ENCODE peak calls at places on chromosomes 2 and 18, in five cellular contexts. R, B, P, K and W are unnamed samples.

GRCh38 chr2:35960596-35960995 is 395.0 kb upstream of the CRIM1 start:
- DNase-seq in R (no peak), B (no peak), P (no peak), K (no peak), W (no peak)

GRCh38 chr2:221552282-221552681 is 19.8 kb downstream of the EPHA4 start:
- DNase-seq in R (no peak), B (no peak), P (no peak), K (no peak), W (no peak)

GRCh38 chr2:27320958-27321543 is 1.8 kb downstream of the MPV17 start:
- DNase-seq in R (peak), B (peak), P (no peak), K (no peak), W (peak)

GRCh38 chr2:118153433-118153832 is 65.2 kb downstream of the INSIG2 start:
- DNase-seq in R (no peak), B (no peak), P (no peak), K (no peak), W (no peak)

GRCh38 chr18:28147674-28148171 is 29.2 kb downstream of the CDH2 start:
- DNase-seq in R (no peak), B (no peak), P (no peak), K (no peak), W (peak)

GRCh38 chr2:11683486-11683885 is 13.5 kb upstream of the NTSR2 start:
- DNase-seq in R (no peak), B (no peak), P (no peak), K (no peak), W (no peak)

GRCh38 chr2:67782443-67782842 is 280.4 kb downstream of the C1D start:
- DNase-seq in R (no peak), B (no peak), P (no peak), K (no peak), W (no peak)

GRCh38 chr2:12803616-12804015 is 86.9 kb downstream of the TRIB2 start:
- DNase-seq in R (no peak), B (no peak), P (no peak), K (no peak), W (no peak)

GRCh38 chr18:3305354-3305762 is 43.4 kb downstream of the MYL12B start:
- DNase-seq in R (no peak), B (peak), P (no peak), K (no peak), W (no peak)

GRCh38 chr18:56139792-56140254 is 498.6 kb downstream of the TXNL1 start:
- DNase-seq in R (no peak), B (no peak), P (no peak), K (no peak), W (no peak)

GRCh38 chr2:10911291-10912075 is at the start of gene KCNF1:
- DNase-seq in R (no peak), B (no peak), P (no peak), K (no peak), W (peak)

GRCh38 chr2:12809526-12809925 is 92.8 kb downstream of the TRIB2 start:
- DNase-seq in R (no peak), B (no peak), P (no peak), K (no peak), W (no peak)

GRCh38 chr2:64024259-64024949 is 5.2 kb upstream of the VPS54 start:
- DNase-seq in R (no peak), B (no peak), P (no peak), K (no peak), W (peak)

GRCh38 chr2:16722677-16723076 is 57.0 kb upstream of the CYRIA start:
- DNase-seq in R (no peak), B (no peak), P (peak), K (no peak), W (no peak)

GRCh38 chr2:241014224-241014623 is 15.8 kb downstream of the SNED1 start:
- DNase-seq in R (no peak), B (no peak), P (no peak), K (no peak), W (no peak)

GRCh38 chr2:227186751-227187150 is 22.3 kb downstream of the COL4A3 start:
- DNase-seq in R (no peak), B (no peak), P (no peak), K (no peak), W (no peak)

GRCh38 chr2:79512442-79513401 is at the start of gene CTNNA2:
- DNase-seq in R (no peak), B (peak), P (peak), K (no peak), W (peak)

GRCh38 chr2:185291035-185291647 is 447.5 kb upstream of the FSIP2 start:
- DNase-seq in R (peak), B (peak), P (peak), K (no peak), W (peak)

GRCh38 chr18:48007955-48008701 is 77.7 kb upstream of the SMAD2 start:
- DNase-seq in R (no peak), B (peak), P (peak), K (no peak), W (peak)

GRCh38 chr2:13001408-13001807 is 284.7 kb downstream of the TRIB2 start:
- DNase-seq in R (no peak), B (no peak), P (no peak), K (no peak), W (no peak)

GRCh38 chr2:10665833-10666232 is 23.9 kb downstream of the NOL10 start:
- DNase-seq in R (no peak), B (no peak), P (no peak), K (no peak), W (no peak)

GRCh38 chr2:127512362-127512761 is 13.9 kb downstream of the IWS1 start:
- DNase-seq in R (no peak), B (no peak), P (no peak), K (no peak), W (no peak)

GRCh38 chr2:120607996-120608395 is 127.7 kb upstream of the GLI2 start:
- DNase-seq in R (no peak), B (no peak), P (no peak), K (no peak), W (no peak)

GRCh38 chr18:43159091-43159490 is 43.6 kb upstream of the RIT2 start:
- DNase-seq in R (no peak), B (no peak), P (no peak), K (no peak), W (no peak)

GRCh38 chr2:152421521-152422367 is 86.8 kb downstream of the FMNL2 start:
- DNase-seq in R (peak), B (peak), P (no peak), K (no peak), W (peak)

GRCh38 chr2:232891621-232892071 is 21.6 kb downstream of the SNORC start:
- DNase-seq in R (no peak), B (no peak), P (no peak), K (no peak), W (no peak)

DNA sequence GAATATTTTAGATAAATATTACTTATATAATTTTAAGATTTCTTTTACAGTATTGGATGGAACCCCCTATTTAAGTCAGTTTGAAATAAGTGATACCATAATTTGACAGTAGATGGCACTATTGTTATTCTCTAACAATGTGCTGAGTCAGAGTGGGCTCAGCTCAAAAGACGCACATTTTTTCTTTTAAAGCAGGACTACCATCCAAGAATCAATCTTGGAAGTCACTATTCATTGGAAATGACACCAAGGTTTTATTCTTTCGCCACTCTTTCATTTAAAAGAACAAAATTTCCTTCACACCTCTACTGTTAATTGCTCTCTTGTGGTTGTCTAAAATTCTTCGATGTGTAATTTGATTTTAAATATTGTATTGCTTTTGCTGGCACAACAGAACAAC is 32.6 kb upstream of the SPAG16 start:
- DNase-seq in R (peak), B (peak), P (no peak), K (no peak), W (peak)
- TF ChIP-seq SRF in R (no peak), B (no peak), P (no peak), K (no peak), W (no peak)

DNA sequence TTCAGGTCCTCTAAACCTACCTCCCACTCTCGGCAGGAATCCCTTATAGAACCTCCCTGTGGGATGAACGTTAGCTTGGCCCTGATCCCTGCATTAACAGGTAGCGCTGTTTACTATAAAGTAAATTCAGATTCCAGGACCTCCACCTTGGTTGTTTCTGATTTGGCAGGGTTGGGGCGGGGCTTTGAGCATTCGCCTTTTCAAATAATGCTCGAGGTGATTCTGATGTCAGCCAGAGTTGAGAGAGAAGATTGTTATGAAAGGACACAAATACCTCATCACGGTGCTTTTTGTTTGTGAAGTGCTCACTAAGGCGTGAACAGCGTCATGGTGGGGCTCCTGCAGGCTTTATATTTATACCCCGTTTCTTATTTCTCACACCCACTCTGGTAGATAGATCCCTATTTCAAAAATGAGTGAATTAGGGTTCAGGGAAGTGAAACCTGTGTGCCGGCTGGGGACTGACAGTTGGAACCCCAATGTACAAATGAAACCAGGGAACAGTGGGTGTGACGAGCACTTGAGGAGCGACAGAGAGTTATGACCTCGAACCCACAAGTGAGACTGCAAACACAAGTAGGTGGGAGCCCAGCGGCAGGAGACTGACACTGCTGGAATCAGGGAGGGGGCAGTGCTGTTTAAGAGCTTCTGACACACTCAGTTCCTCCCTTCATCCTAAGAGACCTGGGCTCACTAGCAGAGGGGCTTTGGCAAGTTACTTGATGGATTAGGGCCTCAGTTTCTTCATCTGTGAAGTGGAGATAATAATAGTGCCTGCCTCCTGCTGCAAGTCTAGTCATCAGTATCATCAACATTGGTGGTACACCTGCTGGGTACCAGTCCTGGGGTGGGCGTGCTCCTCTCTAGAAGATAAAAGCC is 14.3 kb upstream of the CXCR4 start:
- DNase-seq in R (no peak), B (no peak), P (no peak), K (peak), W (no peak)
- TF ChIP-seq SRF in R (no peak), B (no peak), P (no peak), K (peak), W (no peak)

GRCh38 chr2:166365239-166365638 is 10.5 kb downstream of the SCN9A start:
- DNase-seq in R (no peak), B (no peak), P (no peak), K (no peak), W (no peak)

GRCh38 chr2:166364476-166365161 is 11.1 kb downstream of the SCN9A start:
- DNase-seq in R (no peak), B (no peak), P (no peak), K (no peak), W (no peak)

GRCh38 chr2:166360906-166361305 is 14.8 kb downstream of the SCN9A start:
- DNase-seq in R (no peak), B (no peak), P (no peak), K (no peak), W (no peak)

GRCh38 chr2:166361351-166362153 is 14.2 kb downstream of the SCN9A start:
- DNase-seq in R (peak), B (peak), P (no peak), K (no peak), W (peak)

DNA sequence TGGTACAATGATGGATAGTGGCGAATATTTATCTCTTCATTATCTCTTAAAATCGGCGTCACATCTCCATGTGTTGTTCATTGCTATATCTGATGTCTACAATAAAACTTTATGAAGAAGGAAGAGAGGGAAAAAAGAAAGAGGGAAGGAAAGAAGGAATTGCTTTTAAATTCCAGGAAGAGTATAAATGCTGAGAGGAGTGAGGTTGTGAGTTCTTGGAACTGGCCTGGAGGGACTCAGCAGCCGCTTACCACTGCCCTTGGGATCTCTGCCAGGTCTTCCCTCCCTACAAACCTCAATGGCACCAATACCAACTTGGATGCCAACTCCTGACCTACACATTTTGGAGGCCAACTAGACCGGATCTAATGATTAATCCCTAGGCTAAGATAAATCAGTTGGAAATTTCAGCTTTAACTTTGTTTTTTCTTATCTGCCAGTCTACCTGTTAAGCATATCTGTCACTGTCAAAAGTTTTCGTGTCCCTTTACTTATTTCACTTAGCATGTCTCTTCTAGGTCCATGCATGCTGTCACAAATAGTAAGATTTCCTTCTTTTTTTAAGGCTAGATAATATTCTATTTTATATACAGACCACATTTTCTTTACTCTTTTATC is 9.8 kb downstream of the SCN9A start:
- DNase-seq in R (no peak), B (peak), P (no peak), K (no peak), W (no peak)
- TF ChIP-seq SRF in R (no peak), B (no peak), P (no peak), K (no peak), W (no peak)

DNA sequence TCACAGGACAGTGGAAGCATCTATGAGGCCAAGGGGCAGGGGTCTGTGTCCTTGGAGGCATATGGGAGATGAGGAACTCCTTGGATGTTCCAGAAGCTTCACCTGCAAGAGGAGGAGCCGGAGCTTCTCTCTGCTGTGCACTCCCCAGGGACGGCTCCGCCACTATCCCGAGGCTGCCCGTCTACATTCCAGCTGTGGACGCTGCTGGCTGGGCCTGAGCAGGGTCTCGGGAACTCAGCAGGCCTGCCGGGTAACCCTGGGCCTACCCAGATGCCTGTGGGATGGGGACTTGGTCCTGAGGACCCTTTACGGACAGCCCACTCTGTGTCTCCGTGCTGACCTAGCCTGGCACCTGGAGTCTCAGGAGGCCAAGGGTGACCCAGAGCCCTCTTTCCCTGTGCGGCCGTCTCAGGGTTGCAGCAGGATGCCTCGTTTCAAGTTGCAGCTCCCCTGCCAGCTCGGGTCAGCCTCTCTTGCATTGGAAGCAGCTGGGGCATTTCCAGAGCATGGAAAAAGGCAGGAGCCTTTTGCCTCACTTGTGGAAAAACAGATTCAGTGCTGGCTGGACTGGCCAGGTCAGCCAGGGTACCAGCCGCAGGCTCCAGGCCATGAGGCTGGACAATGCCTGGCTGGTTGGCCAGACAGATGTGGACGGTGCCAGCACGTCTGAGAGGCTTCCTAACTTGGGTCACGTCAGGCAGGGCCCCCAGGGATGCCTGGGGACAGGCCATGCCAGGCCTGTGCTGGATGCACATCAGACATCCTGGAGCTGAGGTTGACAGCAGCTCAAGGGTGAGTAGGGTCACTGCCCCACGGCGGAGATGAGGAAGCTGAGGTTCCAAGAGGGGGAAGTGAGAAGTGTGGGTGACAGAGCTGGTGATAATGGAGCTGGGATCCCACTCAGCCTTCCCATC is 41.5 kb downstream of the SCTR start:
- DNase-seq in R (no peak), B (no peak), P (peak), K (no peak), W (no peak)
- TF ChIP-seq SRF in R (no peak), B (no peak), P (no peak), K (no peak), W (no peak)

GRCh38 chr2:96258393-96259022 is 7.3 kb downstream of the TMEM127 start:
- DNase-seq in R (no peak), B (no peak), P (no peak), K (no peak), W (no peak)
- TF ChIP-seq SRF in R (no peak), B (no peak), P (no peak), K (no peak), W (no peak)

DNA sequence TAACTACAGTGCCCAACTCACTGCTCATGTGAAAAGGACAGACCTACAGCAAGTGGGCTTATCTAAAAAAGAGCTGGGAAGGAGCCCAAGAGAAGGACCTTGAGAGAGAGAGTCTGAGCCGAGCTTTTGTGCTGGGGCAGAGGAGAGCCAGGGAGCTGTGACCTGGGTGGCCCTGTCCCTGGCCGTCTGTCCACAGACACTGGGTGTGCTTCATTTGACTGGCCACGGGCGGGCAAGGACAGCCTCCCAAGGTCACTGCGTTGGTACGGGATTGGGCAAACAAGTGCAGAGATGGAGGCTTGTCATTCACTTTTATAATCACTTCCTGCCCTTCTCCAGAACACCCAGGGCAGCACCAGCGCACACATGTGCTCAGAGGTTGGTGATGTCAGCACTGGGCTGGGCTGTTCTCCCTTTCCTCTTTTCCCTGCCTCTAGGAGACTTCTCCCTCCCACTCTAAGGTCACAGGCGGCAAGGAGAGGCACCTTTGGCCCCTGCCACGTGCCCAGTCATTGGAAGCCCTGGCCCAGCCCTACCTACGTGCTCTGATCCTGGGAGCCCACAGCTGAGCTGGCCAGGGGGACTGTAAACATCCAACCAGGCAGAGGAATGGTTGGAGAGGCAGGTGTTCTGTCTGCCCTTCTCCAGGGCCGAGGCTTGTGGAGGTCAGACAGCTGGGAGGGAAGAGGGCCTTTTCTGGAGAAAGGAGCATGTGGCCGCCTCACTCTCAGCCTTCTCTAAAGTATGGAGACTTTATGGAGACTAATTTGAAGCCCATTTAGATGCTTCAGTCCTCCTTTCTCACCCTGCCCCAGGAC is 6.4 kb upstream of the PSD4 start:
- DNase-seq in R (no peak), B (no peak), P (peak), K (no peak), W (peak)
- TF ChIP-seq SRF in R (no peak), B (no peak), P (no peak), K (no peak), W (peak)